ENCODE peak calls at places on chromosomes 4 and X, in seven cellular contexts. N, W, Z, R, H, M and P are unnamed samples.
A peak's percentile ranks its signal among the peaks of the same experiment; 100 is the strongest.

GRCh38 chrX:8607326-8607725 is 124.6 kb downstream of the ANOS1 start:
- DNase-seq in H (no peak), R (peak; percentile 61), M (no peak), W (no peak), N (no peak), Z (no peak), P (no peak)

GRCh38 chrX:123626962-123627361 is 105.9 kb downstream of the THOC2 start:
- DNase-seq in M (no peak), Z (no peak), R (peak; percentile 14), H (no peak), N (no peak), W (no peak), P (no peak)

GRCh38 chrX:118368398-118368797 is 22.5 kb downstream of the WDR44 start:
- DNase-seq in R (no peak), Z (no peak), H (no peak), N (no peak), W (no peak), M (no peak), P (no peak)

GRCh38 chr4:7158081-7158750 is 34.1 kb upstream of the SORCS2 start:
- DNase-seq in W (no peak), M (no peak), Z (no peak), N (no peak), H (no peak), R (no peak), P (no peak)

GRCh38 chr4:152778656-152779512 is 646 bp downstream of the TIGD4 start:
- DNase-seq in Z (peak; percentile 30), W (no peak), N (no peak), R (peak; percentile 30), M (peak; percentile 6), H (peak; percentile 42), P (peak; percentile 47)

GRCh38 chr4:39435875-39436563 is 22.7 kb downstream of the RPL9 start:
- DNase-seq in M (no peak), H (peak; percentile 37), R (no peak), N (no peak), Z (no peak), W (no peak), P (no peak)

GRCh38 chr4:87565746-87566145 is 36.6 kb upstream of the SPARCL1 start:
- DNase-seq in R (no peak), N (no peak), W (no peak), H (no peak), Z (no peak), M (no peak), P (no peak)

GRCh38 chr4:184165291-184165690 is 52.4 kb downstream of the ENPP6 start:
- DNase-seq in W (no peak), Z (no peak), R (peak; percentile 6), M (no peak), N (no peak), H (peak; percentile 6), P (no peak)

GRCh38 chr4:144582975-144583374 is 63.0 kb upstream of the HHIP start:
- DNase-seq in M (no peak), N (no peak), Z (no peak), R (no peak), W (no peak), H (no peak), P (no peak)

GRCh38 chr4:129344058-129344457 is 248.1 kb downstream of the C4orf33 start:
- DNase-seq in Z (no peak), R (peak; percentile 40), N (peak; percentile 20), W (peak; percentile 2), M (no peak), H (peak; percentile 66), P (peak; percentile 2)

GRCh38 chrX:13693341-13693871 is 4.5 kb downstream of the RAB9A start:
- DNase-seq in H (no peak), Z (no peak), W (no peak), M (no peak), N (no peak), R (peak; percentile 82), P (no peak)

GRCh38 chr4:4411906-4412305 is 25.0 kb downstream of the NSG1 start:
- DNase-seq in M (no peak), R (no peak), N (no peak), Z (no peak), H (no peak), W (no peak), P (no peak)

GRCh38 chrX:138082881-138083280 is 517.0 kb downstream of the ZIC3 start:
- DNase-seq in M (no peak), W (no peak), N (no peak), H (no peak), Z (no peak), R (no peak), P (no peak)

GRCh38 chr4:95190751-95191436 is 357.9 kb downstream of the UNC5C start:
- DNase-seq in Z (no peak), R (peak; percentile 10), N (peak; percentile 62), W (no peak), H (no peak), M (no peak), P (no peak)

GRCh38 chr4:19438228-19438627 is 813.5 kb upstream of the SLIT2 start:
- DNase-seq in W (no peak), H (no peak), Z (no peak), M (no peak), N (no peak), R (no peak), P (no peak)

GRCh38 chrX:139890991-139891700 is 41.7 kb downstream of the ATP11C start:
- DNase-seq in Z (no peak), M (no peak), R (peak; percentile 73), W (no peak), H (no peak), N (no peak), P (no peak)

GRCh38 chr4:37928896-37929537 is 31.2 kb upstream of the PTTG2 start:
- DNase-seq in W (no peak), R (no peak), H (peak; percentile 47), M (no peak), N (no peak), Z (no peak), P (no peak)

GRCh38 chrX:68650491-68650890 is 3.0 kb downstream of the STARD8 start:
- DNase-seq in N (no peak), Z (no peak), R (peak; percentile 28), M (no peak), W (no peak), H (no peak), P (no peak)

GRCh38 chr4:89434364-89434988 is 126.9 kb upstream of the GPRIN3 start:
- DNase-seq in Z (no peak), H (peak; percentile 27), N (peak; percentile 33), M (no peak), R (peak; percentile 24), W (no peak), P (peak; percentile 38)

GRCh38 chrX:123581586-123581985 is 151.3 kb downstream of the THOC2 start:
- DNase-seq in W (no peak), Z (no peak), H (no peak), R (no peak), N (no peak), M (no peak), P (no peak)

GRCh38 chr4:40515037-40515397 is 114.6 kb downstream of the RBM47 start:
- DNase-seq in R (peak; percentile 70), W (no peak), H (no peak), Z (no peak), M (no peak), N (no peak), P (peak; percentile 92)

GRCh38 chr4:181569553-181569952 is 673.6 kb upstream of the TENM3 start:
- DNase-seq in R (peak; percentile 46), M (no peak), N (peak; percentile 36), W (no peak), H (peak; percentile 25), Z (no peak), P (peak; percentile 1)

GRCh38 chr4:84907145-84907544 is 59.3 kb downstream of the WDFY3 start:
- DNase-seq in H (no peak), W (no peak), N (no peak), Z (no peak), M (no peak), R (no peak), P (no peak)

GRCh38 chr4:23922535-23923115 is 32.8 kb upstream of the PPARGC1A start:
- DNase-seq in N (no peak), H (no peak), M (no peak), W (no peak), Z (no peak), R (no peak), P (no peak)

GRCh38 chr4:121155893-121156292 is 8.2 kb downstream of the TNIP3 start:
- DNase-seq in M (no peak), H (peak; percentile 64), R (peak; percentile 67), W (no peak), Z (no peak), N (no peak), P (no peak)

GRCh38 chrX:70664726-70665125 is 220.1 kb downstream of the DLG3 start:
- DNase-seq in H (peak; percentile 27), W (no peak), N (peak; percentile 21), R (peak; percentile 9), Z (no peak), M (no peak), P (no peak)

GRCh38 chr4:146957252-146957651 is 11.6 kb upstream of the TTC29 start:
- DNase-seq in H (no peak), M (no peak), R (peak; percentile 77), W (no peak), Z (no peak), N (no peak), P (no peak)

GRCh38 chrX:45824471-45824870 is 623.8 kb upstream of the DIPK2B start:
- DNase-seq in H (peak; percentile 40), W (no peak), M (peak; percentile 48), R (peak; percentile 98), Z (peak; percentile 70), N (no peak), P (no peak)

GRCh38 chrX:19991350-19991718 is 473 bp upstream of the BCLAF3 start:
- DNase-seq in N (no peak), M (no peak), Z (peak; percentile 5), W (no peak), H (no peak), R (no peak), P (no peak)

GRCh38 chr4:10171055-10171454 is 54.5 kb upstream of the WDR1 start:
- DNase-seq in H (peak; percentile 20), Z (no peak), R (peak; percentile 63), M (no peak), W (no peak), N (no peak), P (no peak)

GRCh38 chrX:53257166-53257565 is 24.2 kb downstream of the IQSEC2 start:
- DNase-seq in H (no peak), R (no peak), W (no peak), Z (no peak), N (no peak), M (no peak), P (no peak)

GRCh38 chrX:103774070-103774642 is 2.5 kb upstream of the PLP1 start:
- DNase-seq in H (peak; percentile 10), N (peak; percentile 1), R (peak; percentile 32), W (no peak), M (no peak), Z (no peak), P (peak; percentile 6)

GRCh38 chr4:95290702-95291101 is 258.1 kb downstream of the UNC5C start:
- DNase-seq in N (no peak), Z (no peak), M (no peak), H (no peak), R (peak; percentile 79), W (no peak), P (no peak)

GRCh38 chr4:165443276-165443675 is 64.5 kb downstream of the CPE start:
- DNase-seq in W (no peak), M (no peak), N (no peak), Z (no peak), R (no peak), H (no peak), P (no peak)

GRCh38 chrX:100098660-100099375 is 311.3 kb downstream of the PCDH19 start:
- DNase-seq in R (peak; percentile 68), M (no peak), H (no peak), W (no peak), N (no peak), Z (no peak), P (no peak)

GRCh38 chr4:72895408-72895807 is 174.1 kb downstream of the COX18 start:
- DNase-seq in M (no peak), H (no peak), W (no peak), R (no peak), Z (no peak), N (no peak), P (no peak)

GRCh38 chrX:72021975-72022374 is 109.7 kb downstream of the RTL5 start:
- DNase-seq in Z (peak; percentile 22), R (no peak), N (no peak), M (peak; percentile 4), H (peak; percentile 48), W (no peak), P (no peak)

GRCh38 chr4:101421393-101421792 is 74.1 kb upstream of the PPP3CA start:
- DNase-seq in M (no peak), Z (no peak), R (no peak), W (no peak), H (no peak), N (no peak), P (no peak)